ENCODE peak calls at places on chromosomes 4 and X, in four cellular contexts. A is pancreas, J is Right ventricle myocardium superior, N is RWPE1. T is an unnamed sample.

GRCh38 chr4:80507077-80507476 is 171.5 kb downstream of the CFAP299 start:
- DNase-seq in A (no peak), J (no peak), N (no peak), T (no peak)

GRCh38 chr4:165301833-165302232 is 25.6 kb upstream of the MSMO1 start:
- DNase-seq in A (no peak), J (no peak), N (no peak), T (no peak)

GRCh38 chr4:2335729-2336101 is 73.8 kb upstream of the MXD4 start:
- DNase-seq in A (no peak), J (no peak), N (no peak), T (no peak)

GRCh38 chrX:109931677-109932076 is 71.2 kb upstream of the TMEM164 start:
- DNase-seq in A (no peak), J (no peak), N (no peak), T (no peak)

GRCh38 chr4:142405021-142405991 is 440.8 kb downstream of the INPP4B start:
- DNase-seq in A (no peak), J (peak; percentile 44), N (peak; percentile 67), T (peak; percentile 51)

GRCh38 chr4:158938462-158939044 is 164.3 kb upstream of the RAPGEF2 start:
- DNase-seq in A (no peak), J (no peak), N (no peak), T (no peak)

GRCh38 chr4:20255823-20256222 is 4.1 kb downstream of the SLIT2 start:
- DNase-seq in A (no peak), J (no peak), N (no peak), T (no peak)

GRCh38 chr4:6345866-6346265 is 76.2 kb downstream of the WFS1 start:
- DNase-seq in A (peak; percentile 32), J (no peak), N (no peak), T (no peak)

GRCh38 chr4:82799006-82799881 is 648 bp upstream of the SCD5 start:
- DNase-seq in A (no peak), J (no peak), N (no peak), T (no peak)

GRCh38 chr4:84792366-84793301 is 173.9 kb downstream of the WDFY3 start:
- DNase-seq in A (no peak), J (no peak), N (no peak), T (no peak)

GRCh38 chr4:39698424-39699009 is 581 bp downstream of the UBE2K start:
- DNase-seq in A (peak; percentile 81), J (peak; percentile 61), N (peak; percentile 63), T (peak; percentile 57)

GRCh38 chrX:38175140-38175539 is 45.5 kb downstream of the SRPX start:
- DNase-seq in A (no peak), J (no peak), N (peak; percentile 41), T (peak; percentile 28)

GRCh38 chr4:53702334-53703266 is 111.3 kb upstream of the LNX1 start:
- DNase-seq in A (peak; percentile 56), J (peak; percentile 93), N (peak; percentile 49), T (peak; percentile 72)

GRCh38 chr4:17709760-17710068 is 71.7 kb downstream of the FAM184B start:
- DNase-seq in A (no peak), J (no peak), N (no peak), T (no peak)

GRCh38 chr4:141254326-141254725 is 33.6 kb downstream of the ZNF330 start:
- DNase-seq in A (no peak), J (no peak), N (no peak), T (no peak)

GRCh38 chr4:101806914-101807313 is 16.4 kb downstream of the BANK1 start:
- DNase-seq in A (no peak), J (no peak), N (no peak), T (no peak)

GRCh38 chr4:85703098-85703497 is 228.1 kb downstream of the ARHGAP24 start:
- DNase-seq in A (no peak), J (no peak), N (no peak), T (no peak)

GRCh38 chrX:15073313-15073712 is 196.6 kb downstream of the ASB9 start:
- DNase-seq in A (no peak), J (no peak), N (no peak), T (no peak)

GRCh38 chr4:11475871-11476270 is 47.2 kb upstream of the HS3ST1 start:
- DNase-seq in A (no peak), J (no peak), N (no peak), T (no peak)

GRCh38 chr4:89781321-89781720 is 55.6 kb downstream of the SNCA start:
- DNase-seq in A (no peak), J (no peak), N (no peak), T (no peak)

GRCh38 chr4:14920759-14921313 is 81.4 kb upstream of the CPEB2 start:
- DNase-seq in A (no peak), J (no peak), N (no peak), T (no peak)

GRCh38 chrX:38215141-38215540 is 5.5 kb downstream of the SRPX start:
- DNase-seq in A (no peak), J (no peak), N (peak; percentile 19), T (no peak)

GRCh38 chr4:86482851-86483490 is 111.1 kb upstream of the PTPN13 start:
- DNase-seq in A (no peak), J (no peak), N (no peak), T (no peak)

GRCh38 chr4:187021436-187022205 is 298.0 kb upstream of the FAT1 start:
- DNase-seq in A (no peak), J (no peak), N (no peak), T (no peak)

GRCh38 chr4:3388461-3389185 is 53.1 kb upstream of the HGFAC start:
- DNase-seq in A (no peak), J (no peak), N (peak; percentile 64), T (no peak)

GRCh38 chrX:49184294-49185061 is 1.7 kb downstream of the PRICKLE3 start:
- DNase-seq in A (peak; percentile 92), J (peak; percentile 93), N (peak; percentile 76), T (peak; percentile 93)

GRCh38 chr4:158005021-158005420 is 167.8 kb downstream of the GASK1B start:
- DNase-seq in A (no peak), J (no peak), N (no peak), T (no peak)

GRCh38 chrX:113586281-113586898 is 745.8 kb upstream of the AMOT start:
- DNase-seq in A (no peak), J (no peak), N (no peak), T (no peak)

GRCh38 chr4:185797596-185797995 is 14.4 kb downstream of the SORBS2 start:
- DNase-seq in A (no peak), J (no peak), N (no peak), T (no peak)

GRCh38 chr4:762211-763190 is 56.9 kb downstream of the PCGF3 start:
- DNase-seq in A (peak; percentile 72), J (no peak), N (no peak), T (no peak)

GRCh38 chrX:23993012-23993633 is 33.9 kb downstream of the KLHL15 start:
- DNase-seq in A (no peak), J (no peak), N (no peak), T (no peak)

GRCh38 chr4:109441858-109442480 is 8.4 kb downstream of the SEC24B start:
- DNase-seq in A (no peak), J (no peak), N (peak; percentile 61), T (no peak)

GRCh38 chr4:77453911-77454310 is 151.7 kb upstream of the CXCL13 start:
- DNase-seq in A (no peak), J (no peak), N (peak; percentile 27), T (no peak)

GRCh38 chr4:95415346-95415771 is 133.4 kb downstream of the UNC5C start:
- DNase-seq in A (no peak), J (no peak), N (no peak), T (no peak)

GRCh38 chr4:74661427-74662171 is 132.7 kb downstream of the BTC start:
- DNase-seq in A (no peak), J (no peak), N (peak; percentile 43), T (no peak)